ENCODE peak calls at places on chromosomes 3 and 15, in six cellular contexts. J is GM23338, B is SK-N-SH, Y is OCI-LY7, S is PC-3, A is MM.1S. N is an unnamed sample.

GRCh38 chr3:127019449-127019848 is 36.5 kb downstream of the PLXNA1 start:
- DNase-seq in J (no peak), B (no peak), Y (no peak), S (peak), A (no peak), N (no peak)

GRCh38 chr15:64975390-64975789 is 14.3 kb downstream of the SPG21 start:
- DNase-seq in J (no peak), B (no peak), Y (no peak), S (no peak), A (no peak), N (no peak)

GRCh38 chr3:172317481-172317880 is 130.8 kb downstream of the GHSR start:
- DNase-seq in J (no peak), B (no peak), Y (no peak), S (peak), A (no peak), N (no peak)

GRCh38 chr3:196662711-196663571 is 23.4 kb downstream of the NRROS start:
- DNase-seq in J (no peak), B (no peak), Y (no peak), S (no peak), A (no peak), N (no peak)

GRCh38 chr15:63367900-63368299 is 13.7 kb downstream of the CA12 start:
- DNase-seq in J (no peak), B (no peak), Y (no peak), S (no peak), A (no peak), N (no peak)

GRCh38 chr3:153026026-153026425 is 136.0 kb upstream of the RAP2B start:
- DNase-seq in J (peak), B (peak), Y (peak), S (peak), A (peak), N (peak)

GRCh38 chr3:176951144-176951543 is 246.1 kb downstream of the TBL1XR1 start:
- DNase-seq in J (no peak), B (no peak), Y (no peak), S (peak), A (no peak), N (no peak)

GRCh38 chr3:15288331-15288726 is 44.1 kb downstream of the SH3BP5 start:
- DNase-seq in J (no peak), B (no peak), Y (no peak), S (no peak), A (no peak), N (no peak)

GRCh38 chr3:153161138-153161713 is 800 bp upstream of the RAP2B start:
- DNase-seq in J (peak), B (peak), Y (peak), S (peak), A (peak), N (peak)

DNA sequence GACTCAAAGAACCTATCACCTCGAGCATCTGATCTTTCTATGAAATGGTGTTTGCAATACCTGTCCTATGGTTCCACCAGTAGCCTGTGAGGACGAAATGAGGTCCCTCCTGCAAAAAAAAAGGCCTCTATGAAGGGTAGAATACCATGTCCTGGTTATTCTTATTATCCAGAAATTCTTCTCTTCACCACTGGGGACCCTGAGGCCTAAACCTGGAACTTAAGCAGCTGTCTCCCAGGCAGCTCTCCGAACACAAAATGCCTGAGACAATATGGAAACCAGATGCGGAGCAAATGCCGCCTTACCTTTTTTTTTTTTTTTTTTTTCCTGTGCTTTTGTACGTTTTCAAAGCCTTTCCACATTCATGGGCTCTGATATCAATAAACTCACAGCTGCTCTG is 62.1 kb upstream of the WNT5A start:
- DNase-seq in J (no peak), B (peak), Y (no peak), S (peak), A (no peak), N (peak)
- TF ChIP-seq CTCF in J (no peak), B (peak), Y (peak), S (peak), A (no peak), N (peak)

DNA sequence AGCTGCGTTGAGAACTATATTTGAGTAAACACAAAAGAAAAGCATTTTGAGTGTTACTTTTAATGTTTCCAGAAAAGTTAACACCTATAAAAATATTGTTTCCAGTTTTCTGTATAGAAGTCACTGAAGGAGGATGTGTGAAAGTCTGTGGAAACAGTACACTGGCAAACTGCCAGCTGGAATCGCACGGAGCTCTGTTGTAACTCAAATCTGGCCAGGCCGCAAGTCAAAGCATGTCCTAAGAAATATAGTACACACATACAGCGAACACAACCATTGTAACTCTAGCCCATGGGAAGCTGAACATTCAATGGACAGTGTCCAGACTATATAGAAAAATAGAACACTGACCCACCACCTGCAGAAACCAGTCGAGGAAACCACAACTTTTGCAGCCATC is 657.2 kb downstream of the FHIT start:
- DNase-seq in J (no peak), B (no peak), Y (no peak), S (peak), A (no peak), N (no peak)
- TF ChIP-seq EZH2phosphoT487 in J (no peak), B (no peak), Y (no peak), S (no peak), A (no peak), N (no peak)

DNA sequence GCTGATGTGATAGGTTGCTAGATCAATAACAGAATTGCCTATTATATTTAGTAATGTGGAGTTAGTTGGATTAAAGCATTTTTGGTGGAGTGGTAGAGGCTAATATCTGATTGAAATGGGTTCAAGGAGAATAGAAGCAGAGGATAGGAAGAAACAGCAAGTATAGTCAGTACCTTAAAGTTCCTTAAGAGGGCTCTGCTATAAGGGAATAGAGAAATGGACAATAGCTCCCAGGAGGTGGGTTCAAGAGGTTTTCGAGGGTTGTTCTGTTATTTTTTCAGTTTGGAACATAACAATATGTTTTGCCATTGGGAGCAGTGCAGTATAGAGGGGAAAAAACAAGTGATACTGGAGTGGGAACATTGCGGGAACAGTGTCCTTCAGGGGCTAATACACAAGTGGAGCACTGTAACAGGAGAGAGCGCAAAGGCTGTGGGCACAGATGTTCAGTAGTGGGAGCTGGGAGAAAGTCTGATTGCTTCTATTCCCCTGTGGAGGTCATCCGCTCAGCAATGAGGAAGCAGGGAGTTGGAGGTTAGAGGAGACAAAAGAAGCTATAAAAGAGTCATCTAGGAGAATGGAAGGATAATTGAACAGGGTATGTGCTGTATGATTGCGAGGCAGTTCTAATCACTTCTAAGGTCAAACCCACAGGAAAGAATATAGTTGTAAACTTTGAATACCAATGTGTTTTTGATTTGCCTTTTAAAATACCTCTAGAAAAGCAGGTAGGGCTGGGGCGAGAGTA is 3.3 kb downstream of the MRPS11 start:
- DNase-seq in J (peak), B (no peak), Y (no peak), S (no peak), A (peak), N (no peak)
- TF ChIP-seq CTCF in J (no peak), B (peak), Y (peak), S (peak), A (peak), N (peak)

GRCh38 chr15:61834076-61834697 is 226.1 kb downstream of the VPS13C start:
- DNase-seq in J (peak), B (peak), Y (peak), S (peak), A (peak), N (peak)
- TF ChIP-seq EZH2phosphoT487 in J (no peak), B (no peak), Y (no peak), S (no peak), A (no peak), N (no peak)

N was measured in neural progenitor cell.